ENCODE peak calls at places on chromosomes 3 and 15, in seven cellular contexts. One of them, this sample, is unnamed.

GRCh38 chr15:83854950-83855707 is 201.2 kb downstream of the ADAMTSL3 start:
- ATAC-seq in upper lobe of left lung: no peak
- ATAC-seq in left lung: no peak
- ATAC-seq in pancreas: peak; percentile 93
- ATAC-seq in upper lobe of right lung: no peak
- ATAC-seq in right lobe of liver: peak; percentile 91
- ATAC-seq in A549: no peak
- ATAC-seq in this sample: no peak

GRCh38 chr3:111936191-111936841 is 42.5 kb upstream of the ABHD10 start:
- ATAC-seq in A549: peak; percentile 93
- ATAC-seq in right lobe of liver: peak; percentile 39
- ATAC-seq in pancreas: no peak
- ATAC-seq in left lung: peak; percentile 91
- ATAC-seq in upper lobe of right lung: no peak
- ATAC-seq in upper lobe of left lung: no peak
- ATAC-seq in this sample: no peak

GRCh38 chr3:121545049-121545563 is 682 bp downstream of the POLQ start:
- ATAC-seq in upper lobe of left lung: no peak
- ATAC-seq in A549: peak; percentile 60
- ATAC-seq in right lobe of liver: no peak
- ATAC-seq in pancreas: no peak
- ATAC-seq in upper lobe of right lung: no peak
- ATAC-seq in left lung: no peak
- ATAC-seq in this sample: no peak

GRCh38 chr3:12810013-12810780 is 13.7 kb downstream of the CAND2 start:
- ATAC-seq in left lung: peak; percentile 100
- ATAC-seq in right lobe of liver: peak; percentile 99
- ATAC-seq in A549: peak; percentile 89
- ATAC-seq in upper lobe of left lung: peak; percentile 98
- ATAC-seq in pancreas: peak; percentile 99
- ATAC-seq in upper lobe of right lung: peak; percentile 99
- ATAC-seq in this sample: peak; percentile 98

GRCh38 chr3:153291052-153291689 is 129.1 kb downstream of the RAP2B start:
- ATAC-seq in right lobe of liver: peak; percentile 69
- ATAC-seq in pancreas: no peak
- ATAC-seq in A549: peak; percentile 69
- ATAC-seq in upper lobe of right lung: peak; percentile 92
- ATAC-seq in left lung: peak; percentile 84
- ATAC-seq in upper lobe of left lung: no peak
- ATAC-seq in this sample: no peak

GRCh38 chr3:16410659-16411058 is 102.8 kb downstream of the RFTN1 start:
- ATAC-seq in right lobe of liver: no peak
- ATAC-seq in upper lobe of right lung: peak; percentile 88
- ATAC-seq in A549: no peak
- ATAC-seq in upper lobe of left lung: peak; percentile 70
- ATAC-seq in pancreas: no peak
- ATAC-seq in left lung: peak; percentile 91
- ATAC-seq in this sample: peak; percentile 52

GRCh38 chr15:101239724-101240136 is 12.1 kb downstream of the CHSY1 start:
- ATAC-seq in left lung: no peak
- ATAC-seq in A549: no peak
- ATAC-seq in right lobe of liver: no peak
- ATAC-seq in upper lobe of right lung: peak; percentile 40
- ATAC-seq in upper lobe of left lung: no peak
- ATAC-seq in pancreas: no peak
- ATAC-seq in this sample: no peak

GRCh38 chr3:196227629-196228493 is 11.5 kb downstream of the SLC51A start:
- ATAC-seq in right lobe of liver: no peak
- ATAC-seq in pancreas: peak; percentile 77
- ATAC-seq in A549: peak; percentile 49
- ATAC-seq in left lung: peak; percentile 52
- ATAC-seq in upper lobe of right lung: peak; percentile 39
- ATAC-seq in upper lobe of left lung: peak; percentile 32
- ATAC-seq in this sample: no peak

GRCh38 chr3:46056686-46057085 is 29.4 kb upstream of the XCR1 start:
- ATAC-seq in left lung: no peak
- ATAC-seq in right lobe of liver: no peak
- ATAC-seq in upper lobe of left lung: no peak
- ATAC-seq in pancreas: no peak
- ATAC-seq in upper lobe of right lung: no peak
- ATAC-seq in A549: no peak
- ATAC-seq in this sample: no peak

GRCh38 chr15:82802497-82802896 is 3.4 kb downstream of the FSD2 start:
- ATAC-seq in A549: no peak
- ATAC-seq in right lobe of liver: no peak
- ATAC-seq in left lung: no peak
- ATAC-seq in upper lobe of left lung: no peak
- ATAC-seq in pancreas: no peak
- ATAC-seq in upper lobe of right lung: no peak
- ATAC-seq in this sample: no peak

GRCh38 chr3:41223691-41224090 is 24.4 kb downstream of the CTNNB1 start:
- ATAC-seq in A549: no peak
- ATAC-seq in upper lobe of right lung: no peak
- ATAC-seq in left lung: no peak
- ATAC-seq in upper lobe of left lung: no peak
- ATAC-seq in pancreas: no peak
- ATAC-seq in right lobe of liver: no peak
- ATAC-seq in this sample: no peak

DNA sequence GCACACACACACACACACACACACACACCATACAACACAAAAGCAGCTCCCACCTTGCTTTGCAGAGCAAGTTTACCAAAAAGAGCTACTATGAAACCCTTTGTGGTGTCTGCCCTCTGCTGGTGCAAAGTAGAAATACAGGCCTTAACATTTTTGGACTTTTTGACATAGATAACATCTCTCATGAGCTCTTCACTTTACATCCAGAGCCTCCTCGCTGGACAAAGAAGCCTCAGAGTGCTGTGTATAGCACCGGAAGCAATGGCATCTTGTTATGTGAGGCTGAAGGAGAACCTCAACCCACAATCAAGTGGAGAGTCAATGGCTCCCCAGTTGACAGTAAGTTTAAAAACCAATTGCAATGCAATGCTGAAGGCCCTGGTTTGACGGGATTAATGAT is 157.9 kb downstream of the CHL1 start:
- ATAC-seq in pancreas: peak; percentile 69
- ATAC-seq in right lobe of liver: peak; percentile 82
- ATAC-seq in upper lobe of left lung: peak; percentile 40
- ATAC-seq in upper lobe of right lung: peak; percentile 70
- ATAC-seq in left lung: peak; percentile 87
- ATAC-seq in A549: no peak
- ATAC-seq in this sample: no peak
- H3K9me3 ChIP-seq in pancreas: no peaks in the 10 kb centered on the region
- H3K9me3 ChIP-seq in right lobe of liver: no peaks in the 10 kb centered on the region
- H3K9me3 ChIP-seq in upper lobe of left lung: no peaks in the 10 kb centered on the region
- H3K9me3 ChIP-seq in upper lobe of right lung: no peaks in the 10 kb centered on the region
- H3K9me3 ChIP-seq in left lung: no peaks in the 10 kb centered on the region
- H3K9me3 ChIP-seq in A549: no peaks in the 10 kb centered on the region
- H3K9me3 ChIP-seq in this sample: no peaks in the 10 kb centered on the region

GRCh38 chr3:126746395-126747177 is 42.5 kb downstream of the CHCHD6 start:
- ATAC-seq in A549: peak; percentile 73
- ATAC-seq in pancreas: peak; percentile 77
- ATAC-seq in right lobe of liver: no peak
- ATAC-seq in upper lobe of right lung: peak; percentile 79
- ATAC-seq in upper lobe of left lung: peak; percentile 89
- ATAC-seq in left lung: peak; percentile 83
- ATAC-seq in this sample: no peak
- TF ChIP-seq CTCF in A549: peak; percentile 17
- TF ChIP-seq CTCF in pancreas: no peak
- TF ChIP-seq CTCF in right lobe of liver: no peak
- TF ChIP-seq CTCF in upper lobe of right lung: no peak
- TF ChIP-seq CTCF in upper lobe of left lung: no peak
- TF ChIP-seq CTCF in left lung: no peak
- TF ChIP-seq CTCF in this sample: no peak

GRCh38 chr15:77623008-77623877 is 9.5 kb downstream of the LINGO1 start:
- ATAC-seq in pancreas: no peak
- ATAC-seq in upper lobe of left lung: no peak
- ATAC-seq in upper lobe of right lung: no peak
- ATAC-seq in A549: no peak
- ATAC-seq in right lobe of liver: no peak
- ATAC-seq in left lung: peak; percentile 25
- ATAC-seq in this sample: no peak

GRCh38 chr15:77622212-77622941 is 10.3 kb downstream of the LINGO1 start:
- ATAC-seq in upper lobe of left lung: no peak
- ATAC-seq in right lobe of liver: no peak
- ATAC-seq in A549: no peak
- ATAC-seq in left lung: peak; percentile 65
- ATAC-seq in pancreas: no peak
- ATAC-seq in upper lobe of right lung: no peak
- ATAC-seq in this sample: no peak

GRCh38 chr15:77624868-77625267 is 7.8 kb downstream of the LINGO1 start:
- ATAC-seq in right lobe of liver: no peak
- ATAC-seq in pancreas: no peak
- ATAC-seq in upper lobe of left lung: no peak
- ATAC-seq in A549: no peak
- ATAC-seq in upper lobe of right lung: no peak
- ATAC-seq in left lung: no peak
- ATAC-seq in this sample: no peak

GRCh38 chr15:77625376-77625775 is 7.3 kb downstream of the LINGO1 start:
- ATAC-seq in A549: no peak
- ATAC-seq in upper lobe of left lung: no peak
- ATAC-seq in upper lobe of right lung: no peak
- ATAC-seq in right lobe of liver: no peak
- ATAC-seq in pancreas: no peak
- ATAC-seq in left lung: no peak
- ATAC-seq in this sample: no peak

DNA sequence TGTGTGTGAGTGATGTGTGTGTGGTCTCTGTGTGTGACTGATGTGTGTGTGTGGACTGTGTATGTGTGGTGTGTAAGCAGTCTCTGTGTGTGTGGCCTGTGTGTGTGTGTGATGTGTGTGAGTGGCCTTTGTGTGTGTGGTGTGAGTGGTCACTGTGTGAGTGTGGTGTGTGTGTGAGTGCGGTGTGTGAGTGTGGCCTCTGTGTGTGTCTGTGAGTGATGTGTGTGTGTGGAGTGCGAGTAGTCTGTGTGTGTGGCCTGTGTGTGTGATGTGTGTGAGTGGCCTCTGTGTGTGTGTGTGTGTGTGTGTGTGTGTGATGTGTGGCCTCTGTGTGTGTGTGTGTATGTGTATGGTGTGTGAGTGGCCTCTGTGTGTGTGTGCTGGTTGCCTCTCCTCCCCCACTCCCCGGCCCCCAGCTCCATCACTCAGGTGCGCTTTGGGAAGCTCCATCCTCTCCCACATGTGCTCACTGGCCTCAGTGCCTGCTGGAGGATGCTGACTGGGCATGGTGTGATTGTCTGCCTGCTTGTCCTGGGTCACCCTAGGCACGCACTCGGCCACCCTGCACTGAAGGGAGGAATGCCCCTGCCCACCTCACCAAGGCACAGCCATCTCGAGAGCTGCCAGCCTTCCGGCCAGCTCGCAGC is 8.7 kb downstream of the LINGO1 start:
- ATAC-seq in A549: no peak
- ATAC-seq in right lobe of liver: no peak
- ATAC-seq in upper lobe of left lung: no peak
- ATAC-seq in left lung: no peak
- ATAC-seq in pancreas: no peak
- ATAC-seq in upper lobe of right lung: no peak
- ATAC-seq in this sample: no peak
- H3K4me1 ChIP-seq in A549: peaks cover 4% of the 10 kb centered on the region
- H3K4me1 ChIP-seq in right lobe of liver: no peaks in the 10 kb centered on the region
- H3K4me1 ChIP-seq in upper lobe of left lung: peaks cover 3% of the 10 kb centered on the region
- H3K4me1 ChIP-seq in left lung: no peaks in the 10 kb centered on the region
- H3K4me1 ChIP-seq in pancreas: no peaks in the 10 kb centered on the region
- H3K4me1 ChIP-seq in upper lobe of right lung: no peaks in the 10 kb centered on the region
- H3K4me1 ChIP-seq in this sample: no peaks in the 10 kb centered on the region

GRCh38 chr15:25188551-25189101 is 233.8 kb downstream of the SNRPN start:
- ATAC-seq in upper lobe of right lung: no peak
- ATAC-seq in right lobe of liver: no peak
- ATAC-seq in pancreas: no peak
- ATAC-seq in left lung: no peak
- ATAC-seq in upper lobe of left lung: no peak
- ATAC-seq in A549: no peak
- ATAC-seq in this sample: no peak
- H3K9me3 ChIP-seq in upper lobe of right lung: no peaks in the 10 kb centered on the region
- H3K9me3 ChIP-seq in right lobe of liver: no peaks in the 10 kb centered on the region
- H3K9me3 ChIP-seq in pancreas: no peaks in the 10 kb centered on the region
- H3K9me3 ChIP-seq in left lung: peaks cover 100% of the 10 kb centered on the region
- H3K9me3 ChIP-seq in upper lobe of left lung: no peaks in the 10 kb centered on the region
- H3K9me3 ChIP-seq in A549: no peaks in the 10 kb centered on the region
- H3K9me3 ChIP-seq in this sample: no peaks in the 10 kb centered on the region

GRCh38 chr3:64475037-64475436 is 212.8 kb downstream of the ADAMTS9 start:
- ATAC-seq in upper lobe of left lung: no peak
- ATAC-seq in upper lobe of right lung: no peak
- ATAC-seq in left lung: no peak
- ATAC-seq in right lobe of liver: no peak
- ATAC-seq in pancreas: no peak
- ATAC-seq in A549: peak; percentile 34
- ATAC-seq in this sample: no peak
- TF ChIP-seq CTCF in upper lobe of left lung: no peak
- TF ChIP-seq CTCF in upper lobe of right lung: no peak
- TF ChIP-seq CTCF in left lung: no peak
- TF ChIP-seq CTCF in right lobe of liver: no peak
- TF ChIP-seq CTCF in pancreas: no peak
- TF ChIP-seq CTCF in A549: no peak
- TF ChIP-seq CTCF in this sample: no peak

GRCh38 chr15:66752078-66752477 is 50.0 kb downstream of the SMAD6 start:
- ATAC-seq in pancreas: no peak
- ATAC-seq in upper lobe of right lung: no peak
- ATAC-seq in left lung: no peak
- ATAC-seq in A549: no peak
- ATAC-seq in upper lobe of left lung: no peak
- ATAC-seq in right lobe of liver: no peak
- ATAC-seq in this sample: no peak
- H3K4me1 ChIP-seq in pancreas: peaks cover 17% of the 10 kb centered on the region
- H3K4me1 ChIP-seq in upper lobe of right lung: peaks cover 65% of the 10 kb centered on the region
- H3K4me1 ChIP-seq in left lung: peaks cover 25% of the 10 kb centered on the region
- H3K4me1 ChIP-seq in A549: peaks cover 76% of the 10 kb centered on the region
- H3K4me1 ChIP-seq in upper lobe of left lung: peaks cover 63% of the 10 kb centered on the region
- H3K4me1 ChIP-seq in right lobe of liver: no peaks in the 10 kb centered on the region
- H3K4me1 ChIP-seq in this sample: peaks cover 20% of the 10 kb centered on the region

GRCh38 chr15:40380636-40381035 is 1.9 kb upstream of the KNSTRN start:
- ATAC-seq in right lobe of liver: no peak
- ATAC-seq in A549: no peak
- ATAC-seq in pancreas: no peak
- ATAC-seq in upper lobe of left lung: no peak
- ATAC-seq in left lung: no peak
- ATAC-seq in upper lobe of right lung: no peak
- ATAC-seq in this sample: no peak
- H3K9me3 ChIP-seq in right lobe of liver: no peaks in the 10 kb centered on the region
- H3K9me3 ChIP-seq in A549: no peaks in the 10 kb centered on the region
- H3K9me3 ChIP-seq in pancreas: no peaks in the 10 kb centered on the region
- H3K9me3 ChIP-seq in upper lobe of left lung: no peaks in the 10 kb centered on the region
- H3K9me3 ChIP-seq in left lung: no peaks in the 10 kb centered on the region
- H3K9me3 ChIP-seq in upper lobe of right lung: no peaks in the 10 kb centered on the region
- H3K9me3 ChIP-seq in this sample: no peaks in the 10 kb centered on the region

This sample was measured in gastroesophageal sphincter.